ENCODE peak calls at places on chromosomes 13 and 19, in five cellular contexts. G is A549, K is GM12878, W is K562, O is HepG2. D is an unnamed sample. For H3K4me1, the result is how much of the 10 kb centered on the place peaks cover.

GRCh38 chr19:18506545-18506944 is 15.3 kb downstream of the ELL start:
- DNase-seq in G (no peak), K (no peak), W (no peak), O (no peak), D (no peak)

GRCh38 chr13:81104316-81104715 is 763.4 kb upstream of the SPRY2 start:
- DNase-seq in G (no peak), K (no peak), W (no peak), O (no peak), D (no peak)

GRCh38 chr19:51296331-51297093 is 14.9 kb upstream of the IGLON5 start:
- DNase-seq in G (peak), K (no peak), W (peak), O (peak), D (no peak)

GRCh38 chr19:38095411-38096308 is 128.4 kb downstream of the DPF1 start:
- DNase-seq in G (peak), K (peak), W (peak), O (peak), D (peak)

GRCh38 chr13:110716235-110716505 is 2.7 kb downstream of the ING1 start:
- DNase-seq in G (peak), K (no peak), W (peak), O (peak), D (no peak)

GRCh38 chr13:109672545-109672944 is 113.8 kb downstream of the IRS2 start:
- DNase-seq in G (no peak), K (no peak), W (no peak), O (no peak), D (no peak)

GRCh38 chr13:101942038-101942437 is 459.8 kb downstream of the FGF14 start:
- DNase-seq in G (peak), K (no peak), W (no peak), O (peak), D (peak)

GRCh38 chr13:112451512-112452379 is 75.6 kb downstream of the SPACA7 start:
- DNase-seq in G (no peak), K (no peak), W (no peak), O (no peak), D (no peak)

GRCh38 chr19:8731428-8732169 is 10.2 kb downstream of the OR2Z1 start:
- DNase-seq in G (no peak), K (no peak), W (no peak), O (no peak), D (no peak)

GRCh38 chr19:32676186-32676894 is 692 bp downstream of the RGS9BP start:
- DNase-seq in G (peak), K (no peak), W (no peak), O (no peak), D (peak)

GRCh38 chr13:111371211-111371610 is 50.8 kb downstream of the TEX29 start:
- DNase-seq in G (no peak), K (no peak), W (no peak), O (no peak), D (no peak)

GRCh38 chr13:29073762-29074161 is 253.6 kb downstream of the MTUS2 start:
- DNase-seq in G (no peak), K (no peak), W (no peak), O (no peak), D (no peak)

GRCh38 chr19:50377517-50377916 is 1.3 kb downstream of the NR1H2 start:
- DNase-seq in G (no peak), K (no peak), W (peak), O (no peak), D (no peak)

GRCh38 chr13:83716121-83716520 is 166.2 kb downstream of the SLITRK1 start:
- DNase-seq in G (no peak), K (no peak), W (no peak), O (no peak), D (no peak)

GRCh38 chr13:94558721-94559120 is 37.2 kb downstream of the TGDS start:
- DNase-seq in G (peak), K (no peak), W (peak), O (no peak), D (no peak)

DNA sequence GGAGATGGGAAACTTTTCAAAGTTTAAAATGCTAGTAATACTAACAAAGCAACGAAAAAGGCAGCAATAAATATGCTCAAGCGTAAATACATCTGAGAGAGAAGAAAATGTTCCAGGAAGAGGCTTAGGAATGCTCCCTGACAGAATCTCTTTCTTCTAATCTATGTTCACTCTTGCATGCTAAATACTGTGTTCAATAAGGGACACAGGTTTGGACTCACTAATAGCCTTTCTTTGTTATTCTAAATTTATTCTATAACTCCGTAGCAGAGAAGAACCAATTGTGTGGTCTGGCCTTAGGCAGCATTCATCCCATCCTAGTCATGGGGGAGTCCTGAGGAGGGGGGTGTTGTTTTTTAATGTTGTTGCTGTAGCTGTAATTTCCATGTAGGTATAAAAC is 823.0 kb downstream of the PCDH9 start:
- DNase-seq in G (no peak), K (no peak), W (no peak), O (no peak), D (no peak)
- H3K4me1 ChIP-seq in G (under half), K (under half), W (under half), O (under half), D (under half)

GRCh38 chr13:99085846-99086148 is 107.9 kb upstream of the DOCK9 start:
- DNase-seq in G (no peak), K (no peak), W (no peak), O (no peak), D (no peak)

GRCh38 chr13:99087130-99087953 is 109.5 kb upstream of the DOCK9 start:
- DNase-seq in G (peak), K (peak), W (peak), O (peak), D (peak)

GRCh38 chr13:99086149-99086868 is 108.4 kb upstream of the DOCK9 start:
- DNase-seq in G (peak), K (no peak), W (peak), O (no peak), D (peak)

GRCh38 chr13:99086869-99087129 is 108.9 kb upstream of the DOCK9 start:
- DNase-seq in G (no peak), K (no peak), W (no peak), O (no peak), D (peak)

DNA sequence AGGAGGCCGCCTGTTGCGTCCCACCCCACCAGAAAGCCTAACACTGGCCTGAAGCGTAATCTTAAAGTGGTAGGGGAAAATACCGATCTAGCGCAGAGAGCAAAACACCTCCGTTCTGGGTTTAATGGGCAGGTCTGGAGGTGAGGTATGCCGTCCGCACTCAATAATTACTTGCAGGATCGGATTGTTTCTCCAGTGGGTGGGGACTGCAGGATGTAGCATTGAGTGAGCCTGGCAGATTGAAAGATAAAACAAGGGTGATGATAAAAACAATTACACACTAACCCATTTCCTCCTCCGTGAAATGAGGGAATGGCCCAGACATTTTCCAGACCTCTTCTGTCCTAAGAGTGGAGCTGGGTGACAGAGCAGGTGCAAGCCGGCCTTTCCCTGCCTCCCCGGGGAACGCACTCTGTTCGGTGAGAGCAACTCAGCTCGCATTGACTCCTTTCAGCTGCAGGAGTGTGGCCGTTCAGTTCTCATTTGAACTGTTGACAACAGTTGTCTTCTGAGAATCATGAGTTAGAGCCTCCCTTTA is 110.2 kb upstream of the DOCK9 start:
- DNase-seq in G (no peak), K (no peak), W (no peak), O (no peak), D (no peak)
- TF ChIP-seq MYC in G (no peak), K (no peak), W (no peak), O (no peak), D (no peak)

DNA sequence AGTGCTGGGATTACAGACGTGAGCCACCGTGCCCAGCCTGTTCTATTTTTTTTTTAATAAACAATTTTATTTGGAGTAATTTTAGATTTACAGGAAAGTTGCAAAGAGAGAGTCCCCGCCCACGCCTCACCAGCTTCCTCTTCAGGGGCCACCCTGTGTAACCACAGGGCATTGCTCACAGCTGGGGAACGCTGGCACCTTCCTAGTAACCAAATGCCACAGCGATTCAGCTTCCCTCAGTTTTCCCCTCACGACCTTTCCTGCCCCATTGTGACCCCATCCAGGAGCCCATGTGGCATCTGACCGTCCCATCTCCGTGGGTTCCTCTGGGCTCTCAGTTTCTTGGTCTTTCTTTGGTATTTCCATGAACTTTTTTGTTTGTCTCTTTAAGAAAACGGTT is 83.9 kb downstream of the GNG7 start:
- DNase-seq in G (no peak), K (no peak), W (no peak), O (no peak), D (peak)
- H3K4me1 ChIP-seq in G (under half), K (half or more), W (under half), O (half or more), D (under half)

GRCh38 chr19:15074371-15074770 is 7.6 kb upstream of the OR1I1 start:
- DNase-seq in G (no peak), K (no peak), W (no peak), O (no peak), D (no peak)

GRCh38 chr19:15072930-15073647 is 8.9 kb upstream of the OR1I1 start:
- DNase-seq in G (no peak), K (no peak), W (no peak), O (peak), D (no peak)

DNA sequence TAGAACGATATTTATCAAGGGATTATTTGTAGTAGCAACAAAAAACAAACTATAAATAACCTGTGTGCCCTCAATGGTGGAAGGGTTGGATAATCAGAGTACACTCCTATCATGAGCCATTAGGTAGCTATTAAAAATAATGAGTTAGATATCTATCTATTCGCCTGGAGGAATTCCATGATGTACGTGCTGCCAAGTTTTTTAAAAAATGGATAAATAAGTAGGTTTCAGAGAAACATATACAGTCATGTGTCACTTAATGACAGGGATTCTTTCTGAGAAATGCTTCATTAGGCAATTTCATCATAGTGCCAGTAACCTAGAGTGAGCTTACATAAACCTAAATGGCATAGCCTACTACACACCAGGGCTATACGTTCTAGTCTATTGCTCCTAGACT is 6.2 kb upstream of the OR1I1 start:
- DNase-seq in G (no peak), K (no peak), W (no peak), O (no peak), D (no peak)
- TF ChIP-seq MYC in G (no peak), K (no peak), W (no peak), O (no peak), D (no peak)

DNA sequence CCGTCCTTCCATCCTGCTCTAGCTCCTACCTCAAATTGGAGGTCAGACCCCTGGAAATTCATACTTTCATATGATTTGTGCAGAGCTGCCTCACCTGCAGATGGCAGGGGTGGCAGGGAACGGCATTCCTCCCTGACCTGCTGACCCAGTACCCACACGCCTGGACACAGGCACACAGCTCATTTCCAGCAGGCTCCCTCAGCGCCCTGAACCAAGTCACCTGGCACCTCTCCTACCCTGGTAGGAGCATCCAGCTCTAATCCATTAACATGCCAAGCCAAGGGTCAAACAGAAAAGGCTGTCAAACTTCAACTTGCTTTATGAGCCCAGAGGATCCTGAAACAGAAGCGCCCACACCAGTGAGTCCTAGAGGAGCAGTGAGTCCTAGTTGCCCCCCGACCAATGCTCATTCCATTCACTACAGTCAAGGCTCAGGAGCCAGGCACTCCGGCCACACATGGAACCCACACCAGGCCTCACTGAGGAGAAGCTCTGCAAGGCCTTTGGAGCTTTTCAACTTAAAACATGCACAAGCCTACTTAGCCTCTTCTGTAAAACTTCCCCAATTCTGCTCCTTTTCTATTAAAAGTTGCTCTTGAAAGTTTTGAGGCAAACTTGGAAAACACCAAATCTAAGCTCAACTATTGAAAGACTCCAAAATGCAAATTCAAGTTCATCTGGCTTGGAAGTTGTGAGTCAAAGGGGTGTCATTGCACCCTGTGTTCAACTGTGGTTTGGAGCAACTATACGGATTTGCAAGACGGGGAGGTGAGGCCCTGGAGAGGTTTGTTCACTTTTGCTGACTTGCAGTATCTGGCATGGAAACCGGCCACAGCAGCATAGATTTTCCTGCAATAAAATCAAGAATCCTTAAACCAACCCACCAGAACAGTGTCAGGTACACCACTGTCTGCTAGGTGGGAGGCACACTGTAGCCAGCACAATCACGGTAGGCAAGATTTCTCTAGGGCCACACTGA is 96.7 kb downstream of the CRYL1 start:
- DNase-seq in G (no peak), K (no peak), W (no peak), O (no peak), D (no peak)
- H3K4me1 ChIP-seq in G (under half), K (under half), W (under half), O (under half), D (under half)

DNA sequence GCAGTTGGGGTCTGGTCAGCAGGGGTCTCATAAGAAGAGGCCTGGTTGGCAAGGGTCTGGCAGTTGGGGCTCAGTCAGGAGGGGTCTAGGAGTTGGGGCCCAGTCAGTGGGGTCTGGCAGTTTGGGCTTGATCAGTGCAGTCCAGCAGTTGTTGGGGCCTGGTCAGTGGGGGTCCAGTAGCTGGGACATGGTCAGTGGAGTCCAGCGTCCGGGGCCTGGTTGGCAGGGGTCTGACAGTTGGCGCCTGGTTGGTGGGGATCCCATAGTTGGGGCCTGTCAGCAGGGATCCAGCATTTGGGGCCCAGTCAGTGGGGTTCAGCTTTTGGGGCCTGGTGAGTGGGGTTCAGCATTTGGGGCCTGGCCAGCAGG is 60.5 kb upstream of the TPM4 start:
- DNase-seq in G (no peak), K (no peak), W (no peak), O (no peak), D (no peak)
- TF ChIP-seq MYC in G (no peak), K (no peak), W (no peak), O (no peak), D (no peak)

DNA sequence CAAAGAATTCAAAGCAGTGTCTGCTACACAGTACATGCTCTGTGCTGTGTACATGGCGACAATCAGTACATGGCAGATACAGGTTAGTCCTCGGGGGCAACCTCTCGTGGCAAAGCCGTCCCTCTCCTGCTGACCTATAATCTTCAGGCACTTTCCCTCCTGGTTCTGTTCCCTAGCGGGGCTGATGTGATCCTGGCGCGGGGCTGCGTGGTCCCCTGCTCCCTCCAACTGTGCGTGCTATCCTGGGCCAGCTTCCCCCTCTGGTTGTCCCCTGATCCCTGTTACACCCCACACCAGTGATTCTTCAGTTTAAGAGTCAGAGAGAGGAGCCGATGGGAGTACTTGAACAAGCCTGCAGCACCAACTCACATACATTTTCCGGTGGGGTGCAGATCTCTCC is 12.1 kb downstream of the MAG start:
- DNase-seq in G (no peak), K (no peak), W (peak), O (no peak), D (no peak)
- H3K4me1 ChIP-seq in G (under half), K (under half), W (half or more), O (under half), D (under half)

GRCh38 chr19:12208221-12208620 is 45.3 kb downstream of the ZNF136 start:
- DNase-seq in G (no peak), K (no peak), W (no peak), O (peak), D (no peak)
- TF ChIP-seq MYC in G (no peak), K (no peak), W (no peak), O (no peak), D (no peak)